ENCODE peak calls at places on chromosomes 16 and 17, in nine cellular contexts. S, Q, E, Y, T, P, M, N and L are unnamed samples.

GRCh38 chr17:27226611-27227234 is 67.2 kb upstream of the WSB1 start:
- DNase-seq in S (peak; percentile 23), Q (no peak), E (no peak), Y (no peak), T (no peak), P (no peak), M (peak; percentile 20), N (no peak), L (no peak)

GRCh38 chr16:62068747-62069146 is 32.5 kb upstream of the CDH8 start:
- DNase-seq in S (no peak), Q (no peak), E (no peak), Y (no peak), T (no peak), P (no peak), M (no peak), N (no peak), L (peak; percentile 6)

GRCh38 chr16:24139282-24139681 is 116.9 kb upstream of the CACNG3 start:
- DNase-seq in S (no peak), Q (no peak), E (no peak), Y (no peak), T (no peak), P (no peak), M (no peak), N (no peak), L (no peak)

GRCh38 chr17:58331815-58332719 is 3.5 kb upstream of the TSPOAP1 start:
- DNase-seq in S (no peak), Q (no peak), E (peak; percentile 79), Y (peak; percentile 94), T (peak; percentile 81), P (peak; percentile 92), M (peak; percentile 74), N (no peak), L (no peak)

GRCh38 chr17:17156511-17156910 is 49.6 kb downstream of the PLD6 start:
- DNase-seq in S (peak; percentile 11), Q (no peak), E (no peak), Y (no peak), T (no peak), P (no peak), M (no peak), N (no peak), L (no peak)

GRCh38 chr16:3503513-3503912 is 2.7 kb downstream of the CLUAP1 start:
- DNase-seq in S (no peak), Q (peak; percentile 37), E (peak; percentile 12), Y (peak; percentile 71), T (peak; percentile 25), P (no peak), M (peak; percentile 53), N (no peak), L (no peak)

GRCh38 chr17:81365148-81365600 is 30.1 kb upstream of the BAHCC1 start:
- DNase-seq in S (peak; percentile 77), Q (peak; percentile 90), E (no peak), Y (no peak), T (no peak), P (no peak), M (peak; percentile 83), N (no peak), L (no peak)

GRCh38 chr17:31672161-31672819 is 186.8 kb downstream of the COPRS start:
- DNase-seq in S (no peak), Q (no peak), E (no peak), Y (no peak), T (no peak), P (no peak), M (no peak), N (no peak), L (no peak)

GRCh38 chr16:68756250-68757051 is 19.4 kb downstream of the CDH1 start:
- DNase-seq in S (peak; percentile 40), Q (no peak), E (no peak), Y (peak; percentile 59), T (no peak), P (peak; percentile 94), M (peak; percentile 98), N (no peak), L (no peak)

GRCh38 chr17:7477392-7478275 is 1.8 kb downstream of the ZBTB4 start:
- DNase-seq in S (peak; percentile 70), Q (peak; percentile 82), E (no peak), Y (no peak), T (peak; percentile 85), P (no peak), M (no peak), N (no peak), L (peak; percentile 80)

GRCh38 chr17:74870512-74870911 is 2.3 kb downstream of the FDXR start:
- DNase-seq in S (peak; percentile 86), Q (no peak), E (no peak), Y (no peak), T (no peak), P (no peak), M (no peak), N (no peak), L (no peak)
- H3K36me3 ChIP-seq in S (no peaks in the 10 kb centered on the region), Q (no peaks in the 10 kb centered on the region), E (no peaks in the 10 kb centered on the region), Y (no peaks in the 10 kb centered on the region), T (no peaks in the 10 kb centered on the region), P (no peaks in the 10 kb centered on the region), M (no peaks in the 10 kb centered on the region), N (no peaks in the 10 kb centered on the region), L (peaks cover 19% of the 10 kb centered on the region)

GRCh38 chr17:66432558-66432957 is 130.1 kb downstream of the PRKCA start:
- DNase-seq in S (no peak), Q (no peak), E (no peak), Y (no peak), T (no peak), P (no peak), M (no peak), N (no peak), L (no peak)
- H3K27ac ChIP-seq in S (no peak overlapping the region), Q (peak overlapping the region; percentile 59), E (no peak overlapping the region), Y (no peak overlapping the region), T (peak overlapping the region; percentile 8), P (no peak overlapping the region), M (no peak overlapping the region), N (no peak overlapping the region), L (no peak overlapping the region)

GRCh38 chr16:31185339-31185738 is 5.4 kb downstream of the FUS start:
- DNase-seq in S (no peak), Q (no peak), E (no peak), Y (no peak), T (no peak), P (no peak), M (no peak), N (no peak), L (no peak)

GRCh38 chr16:31186176-31186575 is 6.2 kb downstream of the FUS start:
- DNase-seq in S (no peak), Q (no peak), E (no peak), Y (no peak), T (no peak), P (no peak), M (no peak), N (no peak), L (no peak)

GRCh38 chr16:31188450-31189411 is 8.8 kb downstream of the FUS start:
- DNase-seq in S (no peak), Q (no peak), E (no peak), Y (no peak), T (no peak), P (no peak), M (no peak), N (no peak), L (no peak)

GRCh38 chr16:31187808-31188189 is 7.9 kb downstream of the FUS start:
- DNase-seq in S (no peak), Q (no peak), E (no peak), Y (no peak), T (no peak), P (no peak), M (no peak), N (no peak), L (no peak)

GRCh38 chr16:31186930-31187807 is 7.2 kb downstream of the FUS start:
- DNase-seq in S (no peak), Q (no peak), E (no peak), Y (no peak), T (no peak), P (no peak), M (no peak), N (no peak), L (no peak)
- H3K36me3 ChIP-seq in S (peaks cover 96% of the 10 kb centered on the region), Q (peaks cover 100% of the 10 kb centered on the region), E (peaks cover 98% of the 10 kb centered on the region), Y (peaks cover 94% of the 10 kb centered on the region), T (peaks cover 91% of the 10 kb centered on the region), P (peaks cover 40% of the 10 kb centered on the region), M (peaks cover 57% of the 10 kb centered on the region), N (peaks cover 90% of the 10 kb centered on the region), L (peaks cover 99% of the 10 kb centered on the region)

GRCh38 chr17:64155090-64155630 is 25.2 kb upstream of the ERN1 start:
- DNase-seq in S (no peak), Q (no peak), E (no peak), Y (no peak), T (no peak), P (no peak), M (no peak), N (no peak), L (no peak)
- H3K27ac ChIP-seq in S (no peak overlapping the region), Q (peak overlapping the region; percentile 66), E (no peak overlapping the region), Y (no peak overlapping the region), T (peak overlapping the region; percentile 31), P (no peak overlapping the region), M (no peak overlapping the region), N (peak overlapping the region; percentile 19), L (no peak overlapping the region)

GRCh38 chr16:22397459-22397858 is 23.0 kb upstream of the CDR2 start:
- DNase-seq in S (peak; percentile 97), Q (no peak), E (no peak), Y (no peak), T (no peak), P (no peak), M (no peak), N (no peak), L (no peak)
- H3K36me3 ChIP-seq in S (no peaks in the 10 kb centered on the region), Q (no peaks in the 10 kb centered on the region), E (no peaks in the 10 kb centered on the region), Y (no peaks in the 10 kb centered on the region), T (no peaks in the 10 kb centered on the region), P (no peaks in the 10 kb centered on the region), M (no peaks in the 10 kb centered on the region), N (no peaks in the 10 kb centered on the region), L (no peaks in the 10 kb centered on the region)

GRCh38 chr16:16073884-16074781 is 124.7 kb downstream of the ABCC1 start:
- DNase-seq in S (peak; percentile 96), Q (no peak), E (no peak), Y (no peak), T (no peak), P (no peak), M (no peak), N (no peak), L (no peak)

GRCh38 chr16:16071631-16072244 is 122.3 kb downstream of the ABCC1 start:
- DNase-seq in S (peak; percentile 84), Q (no peak), E (no peak), Y (no peak), T (no peak), P (no peak), M (no peak), N (no peak), L (no peak)

GRCh38 chr16:16080465-16081065 is 131.1 kb downstream of the ABCC1 start:
- DNase-seq in S (no peak), Q (no peak), E (no peak), Y (no peak), T (no peak), P (no peak), M (no peak), N (no peak), L (no peak)

GRCh38 chr16:16075463-16076399 is 126.3 kb downstream of the ABCC1 start:
- DNase-seq in S (peak; percentile 43), Q (peak; percentile 86), E (no peak), Y (no peak), T (peak; percentile 79), P (no peak), M (no peak), N (no peak), L (peak; percentile 15)

DNA sequence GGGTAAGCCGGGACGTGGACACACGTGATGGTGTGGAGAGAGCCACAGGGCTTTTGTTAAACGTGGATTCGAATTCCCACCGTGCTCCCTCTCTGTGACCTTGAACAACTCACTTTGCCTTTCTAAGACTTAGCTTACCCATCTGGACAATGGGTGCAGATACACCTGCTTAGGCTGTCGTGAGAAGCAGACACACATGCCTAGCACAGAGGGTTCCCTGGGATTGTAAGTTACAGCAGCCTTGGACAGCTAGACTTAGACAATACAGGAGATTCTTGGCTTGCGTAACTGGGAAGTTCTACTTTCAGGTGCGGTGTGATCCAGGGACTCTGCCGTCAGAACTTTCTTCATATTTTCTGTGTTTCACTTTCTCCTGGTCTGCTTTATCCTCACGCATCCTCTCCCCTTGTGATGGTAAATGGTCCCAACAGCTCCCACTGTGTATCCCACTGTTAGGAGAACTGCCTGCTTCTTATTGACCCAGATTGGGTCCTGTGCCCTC is 127.0 kb downstream of the ABCC1 start:
- DNase-seq in S (no peak), Q (no peak), E (no peak), Y (no peak), T (no peak), P (no peak), M (no peak), N (no peak), L (no peak)
- H3K27ac ChIP-seq in S (no peak overlapping the region), Q (peak overlapping the region; percentile 75), E (no peak overlapping the region), Y (no peak overlapping the region), T (no peak overlapping the region), P (no peak overlapping the region), M (peak overlapping the region; percentile 47), N (peak overlapping the region; percentile 57), L (no peak overlapping the region)